ENCODE peak calls at places on chromosomes 7 and 10, in seven cellular contexts. Q is H54, L is suprapubic skin, Y is thyroid gland, G is heart left ventricle, C is A549, A is endothelial cell of umbilical vein. N is an unnamed sample.

GRCh38 chr7:18566205-18566604 is 70.7 kb downstream of the HDAC9 start:
- DNase-seq in Q (no peak), L (no peak), Y (no peak), G (no peak), C (no peak), A (no peak), N (no peak)

GRCh38 chr10:42951486-42952251 is 125.2 kb upstream of the RET start:
- DNase-seq in Q (no peak), L (peak), Y (peak), G (peak), C (no peak), A (no peak), N (peak)

GRCh38 chr7:155438778-155439177 is 19.2 kb upstream of the EN2 start:
- DNase-seq in Q (no peak), L (no peak), Y (no peak), G (no peak), C (no peak), A (no peak), N (peak)

GRCh38 chr7:43758861-43759683 is 592 bp downstream of the BLVRA start:
- DNase-seq in Q (peak), L (no peak), Y (peak), G (peak), C (no peak), A (peak), N (peak)

GRCh38 chr10:5023126-5023701 is 19.6 kb upstream of the AKR1C2 start:
- DNase-seq in Q (no peak), L (no peak), Y (no peak), G (no peak), C (no peak), A (no peak), N (no peak)

GRCh38 chr10:18738835-18739234 is 79.6 kb downstream of the ARL5B start:
- DNase-seq in Q (no peak), L (no peak), Y (no peak), G (no peak), C (no peak), A (no peak), N (no peak)

GRCh38 chr7:127586346-127586745 is 950 bp upstream of the GCC1 start:
- DNase-seq in Q (no peak), L (no peak), Y (no peak), G (no peak), C (no peak), A (no peak), N (no peak)

GRCh38 chr7:7861211-7861633 is 107.4 kb upstream of the GLCCI1 start:
- DNase-seq in Q (peak), L (no peak), Y (peak), G (no peak), C (peak), A (peak), N (no peak)

GRCh38 chr10:110399163-110400094 is 94.7 kb upstream of the SMNDC1 start:
- DNase-seq in Q (peak), L (no peak), Y (no peak), G (no peak), C (peak), A (peak), N (peak)

GRCh38 chr10:30840386-30841074 is 191.1 kb downstream of the ZNF438 start:
- DNase-seq in Q (no peak), L (no peak), Y (no peak), G (no peak), C (no peak), A (no peak), N (no peak)

GRCh38 chr7:7566651-7567611 is at the start of gene MIOS:
- DNase-seq in Q (peak), L (peak), Y (peak), G (peak), C (peak), A (peak), N (peak)

GRCh38 chr7:129168219-129168991 is 20.0 kb upstream of the SMO start:
- DNase-seq in Q (no peak), L (no peak), Y (peak), G (no peak), C (no peak), A (no peak), N (no peak)

GRCh38 chr10:122475130-122475529 is 13.8 kb downstream of the HTRA1 start:
- DNase-seq in Q (no peak), L (peak), Y (no peak), G (peak), C (no peak), A (peak), N (no peak)

GRCh38 chr7:141697211-141697871 is 4.6 kb downstream of the DENND11 start:
- DNase-seq in Q (peak), L (no peak), Y (no peak), G (no peak), C (no peak), A (peak), N (peak)

GRCh38 chr10:83352588-83352987 is 786.7 kb upstream of the GHITM start:
- DNase-seq in Q (no peak), L (no peak), Y (no peak), G (no peak), C (no peak), A (no peak), N (no peak)

GRCh38 chr10:89029201-89029600 is 38.6 kb downstream of the FAS start:
- DNase-seq in Q (no peak), L (no peak), Y (no peak), G (no peak), C (no peak), A (no peak), N (no peak)

GRCh38 chr7:115293628-115294236 is 371.8 kb downstream of the MDFIC start:
- DNase-seq in Q (no peak), L (no peak), Y (no peak), G (no peak), C (no peak), A (no peak), N (no peak)

GRCh38 chr10:69901623-69902505 is 100.2 kb downstream of the COL13A1 start:
- DNase-seq in Q (peak), L (no peak), Y (peak), G (peak), C (peak), A (peak), N (peak)

GRCh38 chr7:27245798-27246691 is 3.4 kb downstream of the EVX1 start:
- DNase-seq in Q (no peak), L (no peak), Y (no peak), G (no peak), C (no peak), A (no peak), N (peak)

GRCh38 chr7:2604608-2605174 is 27.1 kb upstream of the TTYH3 start:
- DNase-seq in Q (no peak), L (no peak), Y (peak), G (peak), C (no peak), A (no peak), N (no peak)

GRCh38 chr10:131928248-131929095 is 27.7 kb downstream of the PPP2R2D start:
- DNase-seq in Q (no peak), L (no peak), Y (no peak), G (no peak), C (no peak), A (peak), N (no peak)

GRCh38 chr10:37314862-37315261 is 189.5 kb downstream of the ANKRD30A start:
- DNase-seq in Q (no peak), L (no peak), Y (no peak), G (no peak), C (peak), A (no peak), N (no peak)

GRCh38 chr10:24344279-24344678 is 135.3 kb downstream of the KIAA1217 start:
- DNase-seq in Q (peak), L (no peak), Y (no peak), G (no peak), C (no peak), A (no peak), N (no peak)

GRCh38 chr7:23490357-23491131 is 20.3 kb upstream of the IGF2BP3 start:
- DNase-seq in Q (no peak), L (peak), Y (peak), G (peak), C (peak), A (peak), N (peak)

GRCh38 chr7:28358423-28358868 is 53.9 kb upstream of the CREB5 start:
- DNase-seq in Q (peak), L (no peak), Y (no peak), G (no peak), C (peak), A (peak), N (no peak)

GRCh38 chr10:31034041-31034918 is 2.6 kb upstream of the ZNF438 start:
- DNase-seq in Q (no peak), L (no peak), Y (no peak), G (no peak), C (no peak), A (peak), N (no peak)

GRCh38 chr10:103507235-103508191 is 14.0 kb downstream of the NEURL1 start:
- DNase-seq in Q (no peak), L (no peak), Y (no peak), G (no peak), C (no peak), A (no peak), N (no peak)

GRCh38 chr7:94620703-94621118 is 35.2 kb downstream of the SGCE start:
- DNase-seq in Q (peak), L (peak), Y (peak), G (peak), C (peak), A (peak), N (peak)

GRCh38 chr10:86756511-86757109 is at the start of gene BMPR1A:
- DNase-seq in Q (peak), L (no peak), Y (peak), G (peak), C (peak), A (no peak), N (peak)

GRCh38 chr7:70506463-70506862 is 625.5 kb upstream of the GALNT17 start:
- DNase-seq in Q (no peak), L (no peak), Y (no peak), G (no peak), C (no peak), A (no peak), N (no peak)

GRCh38 chr7:105849122-105849855 is 27.1 kb downstream of the ATXN7L1 start:
- DNase-seq in Q (peak), L (no peak), Y (no peak), G (no peak), C (peak), A (peak), N (no peak)

GRCh38 chr7:92833766-92834605 is 2.4 kb downstream of the CDK6 start:
- DNase-seq in Q (peak), L (peak), Y (peak), G (peak), C (peak), A (peak), N (peak)
- TF ChIP-seq POLR2A in Q (peak), L (no peak), Y (peak), G (no peak), C (peak), A (peak), N (peak)

GRCh38 chr7:148940702-148941597 is 56.9 kb upstream of the EZH2 start:
- DNase-seq in Q (peak), L (peak), Y (peak), G (peak), C (peak), A (peak), N (peak)
- TF ChIP-seq POLR2A in Q (peak), L (no peak), Y (peak), G (no peak), C (peak), A (peak), N (peak)

DNA sequence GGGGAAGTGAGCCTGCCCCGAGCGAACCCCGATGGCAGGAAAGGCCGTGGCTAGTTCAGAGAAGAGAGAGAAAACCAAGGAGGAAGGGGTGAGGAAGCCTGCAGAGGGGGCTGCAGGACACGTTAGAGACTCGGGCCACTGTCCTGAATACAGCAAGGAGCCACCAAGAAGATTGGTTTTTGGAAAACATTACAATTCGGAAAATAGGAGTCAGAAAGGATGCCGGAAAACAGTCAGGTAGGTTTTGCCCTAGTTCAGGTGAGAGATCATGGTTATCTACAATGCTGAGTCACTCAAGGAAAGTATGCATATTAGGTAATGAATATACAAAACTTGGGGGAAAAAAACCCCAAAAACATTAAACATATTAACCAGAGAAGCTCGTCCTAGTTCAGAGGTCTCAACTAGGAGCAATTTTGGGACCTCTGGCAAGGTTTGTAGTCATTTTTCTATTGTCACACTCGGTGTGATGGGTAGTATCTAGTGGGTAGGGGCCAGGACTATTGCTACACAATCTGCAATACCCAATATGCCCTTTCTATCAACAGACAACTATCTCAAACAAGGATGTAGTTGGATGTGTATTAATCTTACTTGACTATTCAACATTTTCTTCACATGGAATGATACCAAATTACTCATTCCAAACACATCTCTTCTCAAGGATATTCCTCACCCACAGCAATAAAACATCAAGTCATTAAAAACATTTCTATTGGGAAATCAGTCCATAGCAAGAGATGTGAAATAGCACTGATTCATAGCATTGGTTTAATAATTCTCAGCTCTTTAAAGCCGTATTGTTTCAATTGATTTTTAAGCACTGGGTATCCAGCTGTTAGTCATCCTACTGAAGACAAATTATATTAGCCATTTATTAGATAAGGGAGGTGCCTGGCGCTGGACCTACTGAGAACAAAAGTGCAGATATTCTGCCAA is 74.4 kb upstream of the RSU1 start:
- DNase-seq in Q (no peak), L (peak), Y (peak), G (peak), C (peak), A (peak), N (peak)
- TF ChIP-seq POLR2A in Q (peak), L (no peak), Y (peak), G (no peak), C (no peak), A (peak), N (peak)

DNA sequence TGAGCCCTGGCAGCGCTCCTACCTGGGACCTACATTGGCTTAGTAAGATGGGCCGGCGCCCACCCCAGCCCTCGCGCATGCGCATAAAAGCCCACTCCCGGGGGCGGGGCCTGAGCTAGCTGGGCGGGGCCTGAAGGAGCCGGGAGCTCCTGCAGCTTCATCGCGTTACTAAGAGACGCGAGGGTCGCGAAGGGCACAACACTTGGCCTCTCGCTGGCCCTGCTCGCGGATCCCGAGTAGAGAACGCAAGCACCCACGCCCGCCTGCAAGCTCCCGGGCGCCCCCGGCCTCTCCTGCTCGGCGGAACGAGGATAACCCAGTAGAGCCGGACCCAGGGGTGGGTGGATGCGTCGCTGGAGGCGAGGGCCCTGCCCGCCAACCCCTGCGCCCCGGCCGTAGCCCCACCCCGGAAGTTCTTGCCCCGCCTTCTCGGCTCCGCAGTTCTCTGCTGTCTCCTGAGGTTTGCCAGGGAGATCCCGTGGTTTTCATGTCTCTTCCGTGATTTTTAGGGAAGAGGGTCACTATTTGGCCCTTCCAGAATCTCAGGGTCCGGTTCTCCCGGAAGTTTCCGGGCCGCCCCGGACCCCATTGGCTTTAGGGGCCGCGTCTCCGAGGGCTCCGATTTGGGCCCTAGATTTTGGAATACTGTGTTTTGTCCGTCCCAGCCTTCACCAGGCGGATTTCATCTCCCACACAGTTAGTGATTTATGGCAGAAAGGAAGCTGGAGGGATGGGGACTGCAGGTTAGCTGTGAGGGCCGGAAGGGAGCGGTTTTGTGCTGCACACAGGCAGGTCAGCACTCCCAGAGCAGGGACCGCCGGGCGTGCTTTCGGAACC is at the start of gene MEIG1:
- DNase-seq in Q (peak), L (peak), Y (peak), G (peak), C (peak), A (peak), N (peak)
- TF ChIP-seq POLR2A in Q (peak), L (no peak), Y (peak), G (no peak), C (peak), A (peak), N (peak)

GRCh38 chr7:5672468-5672867 is 109.0 kb downstream of the RNF216 start:
- DNase-seq in Q (no peak), L (no peak), Y (no peak), G (no peak), C (no peak), A (no peak), N (no peak)
- TF ChIP-seq POLR2A in Q (no peak), L (no peak), Y (no peak), G (no peak), C (no peak), A (no peak), N (no peak)

DNA sequence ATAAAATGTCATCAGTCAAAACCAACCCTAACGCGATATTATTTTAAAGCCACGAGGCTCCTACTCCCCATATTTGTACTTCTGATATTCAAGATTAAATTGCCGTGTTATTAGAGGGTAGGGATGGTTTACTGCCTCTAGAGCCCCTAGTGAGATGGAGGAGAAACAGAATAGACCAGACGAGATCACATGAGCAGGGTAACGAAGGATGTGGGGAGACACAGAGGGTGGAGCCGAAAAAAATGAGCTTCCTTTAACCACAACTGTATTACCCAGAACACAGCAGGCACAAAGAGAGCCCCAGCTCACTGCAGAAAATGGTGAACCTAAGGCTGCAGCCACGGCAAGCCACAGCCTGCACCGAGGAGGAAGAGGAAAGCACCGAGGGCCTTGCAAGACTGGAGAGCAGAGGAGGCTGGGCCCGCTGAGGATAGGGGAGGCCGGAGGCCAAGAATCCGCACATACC is 14.3 kb downstream of the ZC3HAV1 start:
- DNase-seq in Q (no peak), L (no peak), Y (no peak), G (no peak), C (no peak), A (no peak), N (no peak)
- TF ChIP-seq POLR2A in Q (no peak), L (no peak), Y (no peak), G (no peak), C (no peak), A (no peak), N (no peak)

GRCh38 chr10:87817873-87818504 is at the start of gene ATAD1:
- DNase-seq in Q (peak), L (peak), Y (peak), G (peak), C (peak), A (peak), N (peak)
- TF ChIP-seq POLR2A in Q (peak), L (peak), Y (peak), G (no peak), C (peak), A (peak), N (peak)

DNA sequence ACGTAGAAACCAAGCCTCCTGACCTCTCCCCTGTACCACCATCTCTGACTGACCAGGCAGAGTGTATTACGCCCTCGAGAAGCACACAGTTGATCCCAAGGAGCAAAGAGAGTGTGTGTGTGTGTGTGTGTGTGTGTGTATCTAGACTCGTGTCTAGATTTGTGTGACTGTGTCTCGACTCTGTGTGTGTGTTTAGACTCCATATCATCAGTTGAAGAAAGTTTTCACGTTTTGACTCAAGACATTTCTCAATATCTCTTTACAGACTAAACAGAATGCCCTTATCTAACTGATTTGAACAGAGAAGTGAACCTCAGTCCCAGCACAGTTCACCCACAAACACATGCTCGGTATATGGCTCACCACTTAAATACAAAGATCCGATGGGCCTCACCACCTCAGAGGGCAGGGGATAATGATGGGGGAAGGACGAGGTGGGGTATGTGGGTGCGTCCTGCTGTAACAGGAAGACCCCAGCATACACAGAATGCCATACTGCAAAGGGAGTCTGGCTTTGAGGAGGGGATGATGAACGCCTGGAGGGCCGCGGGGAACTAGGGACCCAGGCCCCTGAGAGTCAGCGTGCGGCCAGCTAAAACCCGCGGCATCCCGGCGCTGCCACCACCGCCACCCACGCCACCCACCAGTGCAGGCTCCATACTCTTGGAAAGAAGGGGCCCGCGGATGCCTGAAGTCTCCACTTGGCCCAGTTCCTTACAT is 780 bp downstream of the ALDH18A1 start:
- DNase-seq in Q (peak), L (no peak), Y (no peak), G (no peak), C (peak), A (peak), N (no peak)
- TF ChIP-seq POLR2A in Q (no peak), L (no peak), Y (no peak), G (no peak), C (no peak), A (no peak), N (no peak)